ENCODE peak calls at places on chromosomes 16 and 17, in six cellular contexts. Y is GM12878, D is K562, J is upper lobe of left lung, G is A549, R is HepG2. T is an unnamed sample.

GRCh38 chr16:88766975-88767374 is 18.0 kb downstream of the PIEZO1 start:
- ATAC-seq in Y (no peak), D (no peak), J (no peak), G (no peak), R (no peak), T (no peak)

GRCh38 chr17:80986816-80987480 is 4.7 kb upstream of the CHMP6 start:
- ATAC-seq in Y (no peak), D (no peak), J (peak; percentile 61), G (no peak), R (peak; percentile 31), T (no peak)

GRCh38 chr17:50423553-50424159 is 2.4 kb upstream of the ACSF2 start:
- ATAC-seq in Y (no peak), D (peak; percentile 17), J (no peak), G (peak; percentile 1), R (peak; percentile 10), T (no peak)

GRCh38 chr17:4527552-4527951 is 27.6 kb downstream of the MYBBP1A start:
- ATAC-seq in Y (no peak), D (no peak), J (no peak), G (no peak), R (no peak), T (no peak)

GRCh38 chr16:75073551-75074414 is 42.8 kb downstream of the LDHD start:
- ATAC-seq in Y (no peak), D (peak; percentile 14), J (no peak), G (no peak), R (no peak), T (no peak)

GRCh38 chr17:29378495-29378894 is 11.7 kb upstream of the TAOK1 start:
- ATAC-seq in Y (no peak), D (no peak), J (no peak), G (no peak), R (no peak), T (no peak)

GRCh38 chr17:38609280-38610031 is 3.7 kb upstream of the SRCIN1 start:
- ATAC-seq in Y (no peak), D (no peak), J (no peak), G (no peak), R (no peak), T (no peak)

GRCh38 chr16:582614-583331 is 7.1 kb upstream of the RAB40C start:
- ATAC-seq in Y (no peak), D (no peak), J (no peak), G (peak; percentile 9), R (no peak), T (no peak)

GRCh38 chr17:4949321-4950074 is 1.2 kb upstream of the PFN1 start:
- ATAC-seq in Y (peak; percentile 44), D (peak; percentile 28), J (peak; percentile 72), G (peak; percentile 40), R (peak; percentile 39), T (peak; percentile 32)

GRCh38 chr17:74695629-74696028 is 17.1 kb downstream of the CD300LF start:
- ATAC-seq in Y (no peak), D (no peak), J (no peak), G (no peak), R (peak; percentile 38), T (no peak)

GRCh38 chr16:19095699-19096098 is 18.1 kb upstream of the ITPRIPL2 start:
- ATAC-seq in Y (peak; percentile 93), D (no peak), J (no peak), G (no peak), R (no peak), T (no peak)

GRCh38 chr17:58822148-58823050 is 66.7 kb downstream of the PPM1E start:
- ATAC-seq in Y (no peak), D (no peak), J (no peak), G (no peak), R (no peak), T (no peak)

GRCh38 chr17:74776990-74777389 is 845 bp upstream of the NAT9 start:
- ATAC-seq in Y (peak; percentile 1), D (peak; percentile 50), J (no peak), G (no peak), R (no peak), T (no peak)

GRCh38 chr16:89198417-89199240 is 1.7 kb downstream of the SLC22A31 start:
- ATAC-seq in Y (no peak), D (no peak), J (no peak), G (no peak), R (no peak), T (no peak)

GRCh38 chr16:50497592-50497991 is 50.6 kb upstream of the NKD1 start:
- ATAC-seq in Y (no peak), D (no peak), J (no peak), G (no peak), R (peak; percentile 28), T (no peak)

GRCh38 chr17:48444531-48445247 is 14.7 kb upstream of the SKAP1 start:
- ATAC-seq in Y (no peak), D (no peak), J (no peak), G (no peak), R (no peak), T (no peak)

GRCh38 chr17:41298458-41299135 is 4.1 kb downstream of the KRTAP29-1 start:
- ATAC-seq in Y (no peak), D (no peak), J (no peak), G (no peak), R (no peak), T (no peak)

GRCh38 chr17:68576811-68577551 is 24.2 kb downstream of the FAM20A start:
- ATAC-seq in Y (peak; percentile 34), D (no peak), J (peak; percentile 84), G (peak; percentile 70), R (peak; percentile 22), T (peak; percentile 82)

GRCh38 chr17:57456622-57457021 is 200.3 kb downstream of the MSI2 start:
- ATAC-seq in Y (no peak), D (no peak), J (no peak), G (no peak), R (no peak), T (no peak)

GRCh38 chr16:25224731-25225319 is 8.1 kb downstream of the AQP8 start:
- ATAC-seq in Y (no peak), D (no peak), J (no peak), G (no peak), R (no peak), T (no peak)

GRCh38 chr16:85853641-85854545 is 45.1 kb upstream of the IRF8 start:
- ATAC-seq in Y (no peak), D (no peak), J (peak; percentile 40), G (no peak), R (no peak), T (no peak)

GRCh38 chr17:37717627-37718382 is 27.1 kb downstream of the HNF1B start:
- ATAC-seq in Y (no peak), D (no peak), J (peak; percentile 46), G (no peak), R (no peak), T (no peak)

GRCh38 chr17:42891539-42892152 is 9.0 kb upstream of the G6PC1 start:
- ATAC-seq in Y (no peak), D (peak; percentile 69), J (peak; percentile 36), G (peak; percentile 13), R (peak; percentile 76), T (peak; percentile 79)

GRCh38 chr17:37158290-37158689 is 209.5 kb downstream of the AATF start:
- ATAC-seq in Y (no peak), D (no peak), J (no peak), G (no peak), R (no peak), T (no peak)

GRCh38 chr17:8408371-8408770 is 10.7 kb upstream of the RNF222 start:
- ATAC-seq in Y (no peak), D (no peak), J (no peak), G (peak; percentile 13), R (peak; percentile 60), T (no peak)

GRCh38 chr16:55655381-55655708 is 443 bp upstream of the SLC6A2 start:
- ATAC-seq in Y (no peak), D (no peak), J (no peak), G (no peak), R (no peak), T (no peak)

GRCh38 chr16:55660026-55660425 is 4.2 kb downstream of the SLC6A2 start:
- ATAC-seq in Y (no peak), D (no peak), J (no peak), G (no peak), R (no peak), T (no peak)

GRCh38 chr16:55655709-55656694 is at the start of gene SLC6A2:
- ATAC-seq in Y (no peak), D (no peak), J (peak; percentile 53), G (peak; percentile 82), R (peak; percentile 67), T (peak; percentile 59)

GRCh38 chr16:55657616-55658015 is 1.8 kb downstream of the SLC6A2 start:
- ATAC-seq in Y (no peak), D (no peak), J (no peak), G (no peak), R (no peak), T (no peak)

DNA sequence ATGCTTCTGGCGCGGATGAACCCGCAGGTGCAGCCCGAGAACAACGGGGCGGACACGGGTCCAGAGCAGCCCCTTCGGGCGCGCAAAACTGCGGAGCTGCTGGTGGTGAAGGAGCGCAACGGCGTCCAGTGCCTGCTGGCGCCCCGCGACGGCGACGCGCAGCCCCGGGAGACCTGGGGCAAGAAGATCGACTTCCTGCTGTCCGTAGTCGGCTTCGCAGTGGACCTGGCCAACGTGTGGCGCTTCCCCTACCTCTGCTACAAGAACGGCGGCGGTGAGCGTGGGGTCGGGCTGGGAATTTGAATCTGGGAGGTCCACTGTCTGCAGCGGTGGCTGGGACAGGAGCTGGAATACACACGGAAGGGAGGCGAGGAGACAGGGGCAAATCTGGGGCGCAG is 906 bp downstream of the SLC6A2 start:
- ATAC-seq in Y (no peak), D (no peak), J (no peak), G (no peak), R (no peak), T (no peak)
- H3K4me3 ChIP-seq in Y (no peak overlapping the region), D (no peak overlapping the region), J (peak overlapping the region; percentile 26), G (no peak overlapping the region), R (peak overlapping the region; percentile 45), T (peak overlapping the region; percentile 52)

GRCh38 chr16:54063374-54063773 is 223.2 kb downstream of the IRX3 start:
- ATAC-seq in Y (no peak), D (no peak), J (no peak), G (no peak), R (no peak), T (no peak)
- TF ChIP-seq EP300 in Y (no peak), D (no peak), J (no peak), G (no peak), R (no peak), T (no peak)

DNA sequence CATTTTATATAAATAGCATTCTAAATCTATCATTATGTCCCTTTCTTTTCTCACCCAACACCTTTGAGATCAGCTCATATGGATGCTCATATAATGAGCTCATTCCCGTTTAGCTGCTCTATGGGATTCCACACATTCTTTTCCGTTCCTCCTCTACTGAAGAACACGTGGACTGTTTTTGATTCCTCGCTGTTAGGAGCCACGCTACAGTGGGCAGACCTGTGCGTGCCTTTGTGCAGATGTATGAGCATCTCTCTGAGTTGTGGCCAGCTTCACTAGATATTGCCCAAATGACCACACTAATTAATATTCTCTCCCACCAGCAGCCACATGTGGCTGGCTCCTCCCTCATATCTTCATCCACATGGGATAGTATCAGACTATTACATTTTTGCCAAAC is 6.0 kb upstream of the TNFRSF13B start:
- ATAC-seq in Y (no peak), D (no peak), J (no peak), G (no peak), R (no peak), T (no peak)
- H3K4me3 ChIP-seq in Y (no peak overlapping the region), D (no peak overlapping the region), J (no peak overlapping the region), G (no peak overlapping the region), R (no peak overlapping the region), T (no peak overlapping the region)

DNA sequence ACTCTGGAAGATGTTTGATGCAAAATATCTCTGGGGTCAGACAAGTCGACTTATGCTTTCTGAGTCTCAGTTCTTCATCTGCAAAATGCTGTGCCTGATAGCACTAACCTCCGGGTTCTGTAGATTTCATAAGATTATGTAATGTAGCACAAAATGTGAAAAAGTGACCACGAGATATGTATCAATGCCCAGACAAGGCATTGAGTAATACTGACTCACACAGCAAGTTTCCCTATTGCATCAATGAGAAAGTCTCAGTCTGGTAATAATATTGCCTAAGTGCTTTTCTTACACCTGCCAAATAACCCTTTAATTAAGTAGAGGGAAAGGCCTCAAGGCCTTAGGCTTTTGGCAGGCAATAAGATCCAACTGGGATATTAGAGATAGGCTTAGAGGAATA is 41.4 kb upstream of the MMP2 start:
- ATAC-seq in Y (peak; percentile 76), D (no peak), J (peak; percentile 88), G (no peak), R (no peak), T (peak; percentile 83)
- TF ChIP-seq EP300 in Y (no peak), D (no peak), J (no peak), G (no peak), R (no peak), T (no peak)

T was measured in gastroesophageal sphincter.